ENCODE peak calls at places on chromosomes 5 and 9, in eight cellular contexts. One of them, this sample, is unnamed.

GRCh38 chr9:95441081-95441480 is 75.7 kb downstream of the PTCH1 start:
- DNase-seq in frontal cortex: no peak
- DNase-seq in MCF 10A: no peak
- DNase-seq in activated naive CD8-positive, alpha-beta T cell treated with anti-CD3 and anti-CD28 coated beads, Interleukin-2, amount 50 U/mL, for 24 hours: no peak
- DNase-seq in HCT116: no peak
- DNase-seq in Kasumi-1: no peak
- DNase-seq in fibroblast of lung: no peak
- DNase-seq in posterior vena cava: no peak
- DNase-seq in this sample: no peak

GRCh38 chr9:137456864-137457405 is 2.2 kb downstream of the NSMF start:
- DNase-seq in frontal cortex: no peak
- DNase-seq in MCF 10A: no peak
- DNase-seq in activated naive CD8-positive, alpha-beta T cell treated with anti-CD3 and anti-CD28 coated beads, Interleukin-2, amount 50 U/mL, for 24 hours: no peak
- DNase-seq in HCT116: no peak
- DNase-seq in Kasumi-1: no peak
- DNase-seq in fibroblast of lung: no peak
- DNase-seq in posterior vena cava: peak
- DNase-seq in this sample: no peak

GRCh38 chr9:114218264-114219120 is 63.2 kb downstream of the COL27A1 start:
- DNase-seq in frontal cortex: no peak
- DNase-seq in MCF 10A: no peak
- DNase-seq in activated naive CD8-positive, alpha-beta T cell treated with anti-CD3 and anti-CD28 coated beads, Interleukin-2, amount 50 U/mL, for 24 hours: no peak
- DNase-seq in HCT116: no peak
- DNase-seq in Kasumi-1: no peak
- DNase-seq in fibroblast of lung: no peak
- DNase-seq in posterior vena cava: no peak
- DNase-seq in this sample: no peak

GRCh38 chr5:90326995-90327394 is 82.6 kb downstream of the CETN3 start:
- DNase-seq in frontal cortex: no peak
- DNase-seq in MCF 10A: no peak
- DNase-seq in activated naive CD8-positive, alpha-beta T cell treated with anti-CD3 and anti-CD28 coated beads, Interleukin-2, amount 50 U/mL, for 24 hours: no peak
- DNase-seq in HCT116: no peak
- DNase-seq in Kasumi-1: no peak
- DNase-seq in fibroblast of lung: no peak
- DNase-seq in posterior vena cava: no peak
- DNase-seq in this sample: no peak

GRCh38 chr9:13279284-13280162 is at the start of gene MPDZ:
- DNase-seq in frontal cortex: peak
- DNase-seq in MCF 10A: peak
- DNase-seq in activated naive CD8-positive, alpha-beta T cell treated with anti-CD3 and anti-CD28 coated beads, Interleukin-2, amount 50 U/mL, for 24 hours: no peak
- DNase-seq in HCT116: no peak
- DNase-seq in Kasumi-1: no peak
- DNase-seq in fibroblast of lung: peak
- DNase-seq in posterior vena cava: peak
- DNase-seq in this sample: peak

GRCh38 chr5:106894964-106895363 is 775.8 kb downstream of the EFNA5 start:
- DNase-seq in frontal cortex: no peak
- DNase-seq in MCF 10A: peak
- DNase-seq in activated naive CD8-positive, alpha-beta T cell treated with anti-CD3 and anti-CD28 coated beads, Interleukin-2, amount 50 U/mL, for 24 hours: no peak
- DNase-seq in HCT116: no peak
- DNase-seq in Kasumi-1: peak
- DNase-seq in fibroblast of lung: peak
- DNase-seq in posterior vena cava: no peak
- DNase-seq in this sample: no peak

GRCh38 chr5:25515525-25515924 is 870.7 kb upstream of the CDH10 start:
- DNase-seq in frontal cortex: no peak
- DNase-seq in MCF 10A: no peak
- DNase-seq in activated naive CD8-positive, alpha-beta T cell treated with anti-CD3 and anti-CD28 coated beads, Interleukin-2, amount 50 U/mL, for 24 hours: no peak
- DNase-seq in HCT116: no peak
- DNase-seq in Kasumi-1: no peak
- DNase-seq in fibroblast of lung: no peak
- DNase-seq in posterior vena cava: no peak
- DNase-seq in this sample: no peak

GRCh38 chr5:149745944-149746326 is 15.8 kb downstream of the PPARGC1B start:
- DNase-seq in frontal cortex: no peak
- DNase-seq in MCF 10A: no peak
- DNase-seq in activated naive CD8-positive, alpha-beta T cell treated with anti-CD3 and anti-CD28 coated beads, Interleukin-2, amount 50 U/mL, for 24 hours: no peak
- DNase-seq in HCT116: no peak
- DNase-seq in Kasumi-1: no peak
- DNase-seq in fibroblast of lung: no peak
- DNase-seq in posterior vena cava: no peak
- DNase-seq in this sample: no peak

GRCh38 chr5:73446631-73447233 is 1.8 kb downstream of the FOXD1 start:
- DNase-seq in frontal cortex: no peak
- DNase-seq in MCF 10A: peak
- DNase-seq in activated naive CD8-positive, alpha-beta T cell treated with anti-CD3 and anti-CD28 coated beads, Interleukin-2, amount 50 U/mL, for 24 hours: peak
- DNase-seq in HCT116: no peak
- DNase-seq in Kasumi-1: no peak
- DNase-seq in fibroblast of lung: peak
- DNase-seq in posterior vena cava: no peak
- DNase-seq in this sample: no peak

GRCh38 chr9:93629920-93630319 is 53.5 kb downstream of the PHF2 start:
- DNase-seq in frontal cortex: no peak
- DNase-seq in MCF 10A: no peak
- DNase-seq in activated naive CD8-positive, alpha-beta T cell treated with anti-CD3 and anti-CD28 coated beads, Interleukin-2, amount 50 U/mL, for 24 hours: no peak
- DNase-seq in HCT116: no peak
- DNase-seq in Kasumi-1: no peak
- DNase-seq in fibroblast of lung: no peak
- DNase-seq in posterior vena cava: no peak
- DNase-seq in this sample: no peak

GRCh38 chr5:151449288-151449687 is 1.9 kb downstream of the SLC36A1 start:
- DNase-seq in frontal cortex: no peak
- DNase-seq in MCF 10A: no peak
- DNase-seq in activated naive CD8-positive, alpha-beta T cell treated with anti-CD3 and anti-CD28 coated beads, Interleukin-2, amount 50 U/mL, for 24 hours: no peak
- DNase-seq in HCT116: no peak
- DNase-seq in Kasumi-1: no peak
- DNase-seq in fibroblast of lung: no peak
- DNase-seq in posterior vena cava: no peak
- DNase-seq in this sample: no peak

GRCh38 chr5:138686668-138687067 is 66.6 kb upstream of the CTNNA1 start:
- DNase-seq in frontal cortex: no peak
- DNase-seq in MCF 10A: peak
- DNase-seq in activated naive CD8-positive, alpha-beta T cell treated with anti-CD3 and anti-CD28 coated beads, Interleukin-2, amount 50 U/mL, for 24 hours: no peak
- DNase-seq in HCT116: no peak
- DNase-seq in Kasumi-1: peak
- DNase-seq in fibroblast of lung: no peak
- DNase-seq in posterior vena cava: no peak
- DNase-seq in this sample: no peak

GRCh38 chr9:98611986-98612505 is 96.7 kb downstream of the GABBR2 start:
- DNase-seq in frontal cortex: no peak
- DNase-seq in MCF 10A: no peak
- DNase-seq in activated naive CD8-positive, alpha-beta T cell treated with anti-CD3 and anti-CD28 coated beads, Interleukin-2, amount 50 U/mL, for 24 hours: no peak
- DNase-seq in HCT116: no peak
- DNase-seq in Kasumi-1: no peak
- DNase-seq in fibroblast of lung: peak
- DNase-seq in posterior vena cava: no peak
- DNase-seq in this sample: no peak

GRCh38 chr9:133607381-133607780 is 1.8 kb downstream of the FAM163B start:
- DNase-seq in frontal cortex: no peak
- DNase-seq in MCF 10A: no peak
- DNase-seq in activated naive CD8-positive, alpha-beta T cell treated with anti-CD3 and anti-CD28 coated beads, Interleukin-2, amount 50 U/mL, for 24 hours: no peak
- DNase-seq in HCT116: no peak
- DNase-seq in Kasumi-1: no peak
- DNase-seq in fibroblast of lung: no peak
- DNase-seq in posterior vena cava: no peak
- DNase-seq in this sample: no peak

GRCh38 chr9:81417299-81417675 is 272.1 kb downstream of the TLE1 start:
- DNase-seq in frontal cortex: no peak
- DNase-seq in MCF 10A: no peak
- DNase-seq in activated naive CD8-positive, alpha-beta T cell treated with anti-CD3 and anti-CD28 coated beads, Interleukin-2, amount 50 U/mL, for 24 hours: no peak
- DNase-seq in HCT116: no peak
- DNase-seq in Kasumi-1: no peak
- DNase-seq in fibroblast of lung: no peak
- DNase-seq in posterior vena cava: no peak
- DNase-seq in this sample: no peak

GRCh38 chr9:35656841-35657326 is 935 bp downstream of the RMRP start:
- DNase-seq in frontal cortex: no peak
- DNase-seq in MCF 10A: no peak
- DNase-seq in activated naive CD8-positive, alpha-beta T cell treated with anti-CD3 and anti-CD28 coated beads, Interleukin-2, amount 50 U/mL, for 24 hours: no peak
- DNase-seq in HCT116: no peak
- DNase-seq in Kasumi-1: no peak
- DNase-seq in fibroblast of lung: no peak
- DNase-seq in posterior vena cava: no peak
- DNase-seq in this sample: no peak

GRCh38 chr9:127721391-127721821 is 5.5 kb downstream of the TTC16 start:
- DNase-seq in frontal cortex: no peak
- DNase-seq in MCF 10A: peak
- DNase-seq in activated naive CD8-positive, alpha-beta T cell treated with anti-CD3 and anti-CD28 coated beads, Interleukin-2, amount 50 U/mL, for 24 hours: no peak
- DNase-seq in HCT116: peak
- DNase-seq in Kasumi-1: no peak
- DNase-seq in fibroblast of lung: no peak
- DNase-seq in posterior vena cava: no peak
- DNase-seq in this sample: no peak

GRCh38 chr9:134503301-134504105 is 138.1 kb upstream of the COL5A1 start:
- DNase-seq in frontal cortex: no peak
- DNase-seq in MCF 10A: peak
- DNase-seq in activated naive CD8-positive, alpha-beta T cell treated with anti-CD3 and anti-CD28 coated beads, Interleukin-2, amount 50 U/mL, for 24 hours: no peak
- DNase-seq in HCT116: no peak
- DNase-seq in Kasumi-1: no peak
- DNase-seq in fibroblast of lung: no peak
- DNase-seq in posterior vena cava: peak
- DNase-seq in this sample: no peak

GRCh38 chr5:131186561-131187256 is 16.0 kb downstream of the LYRM7 start:
- DNase-seq in frontal cortex: no peak
- DNase-seq in MCF 10A: peak
- DNase-seq in activated naive CD8-positive, alpha-beta T cell treated with anti-CD3 and anti-CD28 coated beads, Interleukin-2, amount 50 U/mL, for 24 hours: no peak
- DNase-seq in HCT116: no peak
- DNase-seq in Kasumi-1: no peak
- DNase-seq in fibroblast of lung: peak
- DNase-seq in posterior vena cava: no peak
- DNase-seq in this sample: no peak

GRCh38 chr5:124888050-124888506 is 141.6 kb upstream of the ZNF608 start:
- DNase-seq in frontal cortex: peak
- DNase-seq in MCF 10A: no peak
- DNase-seq in activated naive CD8-positive, alpha-beta T cell treated with anti-CD3 and anti-CD28 coated beads, Interleukin-2, amount 50 U/mL, for 24 hours: no peak
- DNase-seq in HCT116: no peak
- DNase-seq in Kasumi-1: peak
- DNase-seq in fibroblast of lung: no peak
- DNase-seq in posterior vena cava: no peak
- DNase-seq in this sample: no peak

GRCh38 chr5:172691886-172692285 is 50.8 kb downstream of the NEURL1B start:
- DNase-seq in frontal cortex: no peak
- DNase-seq in MCF 10A: no peak
- DNase-seq in activated naive CD8-positive, alpha-beta T cell treated with anti-CD3 and anti-CD28 coated beads, Interleukin-2, amount 50 U/mL, for 24 hours: no peak
- DNase-seq in HCT116: no peak
- DNase-seq in Kasumi-1: no peak
- DNase-seq in fibroblast of lung: no peak
- DNase-seq in posterior vena cava: no peak
- DNase-seq in this sample: no peak

GRCh38 chr9:127083598-127083997 is 38.8 kb downstream of the ANGPTL2 start:
- DNase-seq in frontal cortex: no peak
- DNase-seq in MCF 10A: no peak
- DNase-seq in activated naive CD8-positive, alpha-beta T cell treated with anti-CD3 and anti-CD28 coated beads, Interleukin-2, amount 50 U/mL, for 24 hours: no peak
- DNase-seq in HCT116: no peak
- DNase-seq in Kasumi-1: no peak
- DNase-seq in fibroblast of lung: no peak
- DNase-seq in posterior vena cava: no peak
- DNase-seq in this sample: no peak

GRCh38 chr5:22044229-22044628 is 808.9 kb downstream of the CDH12 start:
- DNase-seq in frontal cortex: no peak
- DNase-seq in MCF 10A: no peak
- DNase-seq in activated naive CD8-positive, alpha-beta T cell treated with anti-CD3 and anti-CD28 coated beads, Interleukin-2, amount 50 U/mL, for 24 hours: no peak
- DNase-seq in HCT116: no peak
- DNase-seq in Kasumi-1: peak
- DNase-seq in fibroblast of lung: no peak
- DNase-seq in posterior vena cava: no peak
- DNase-seq in this sample: no peak

GRCh38 chr5:137708062-137708461 is 27.8 kb downstream of the KLHL3 start:
- DNase-seq in frontal cortex: no peak
- DNase-seq in MCF 10A: no peak
- DNase-seq in activated naive CD8-positive, alpha-beta T cell treated with anti-CD3 and anti-CD28 coated beads, Interleukin-2, amount 50 U/mL, for 24 hours: no peak
- DNase-seq in HCT116: no peak
- DNase-seq in Kasumi-1: no peak
- DNase-seq in fibroblast of lung: no peak
- DNase-seq in posterior vena cava: no peak
- DNase-seq in this sample: no peak

GRCh38 chr5:95628933-95629332 is 9.0 kb downstream of the GPR150 start:
- DNase-seq in frontal cortex: no peak
- DNase-seq in MCF 10A: no peak
- DNase-seq in activated naive CD8-positive, alpha-beta T cell treated with anti-CD3 and anti-CD28 coated beads, Interleukin-2, amount 50 U/mL, for 24 hours: no peak
- DNase-seq in HCT116: no peak
- DNase-seq in Kasumi-1: no peak
- DNase-seq in fibroblast of lung: no peak
- DNase-seq in posterior vena cava: no peak
- DNase-seq in this sample: no peak